ENCODE peak calls at places on chromosome X, in ten cellular contexts. D is GM23338, X is neuronal stem cell, C is NCI-H2081, L is bronchial epithelial cell, O is NCI-H1105, M is iPS DF 6.9, J is A549, K is amniotic epithelial cell, T is NCI-H460. N is an unnamed sample.
A peak's percentile ranks its signal among the peaks of the same experiment; 100 is the strongest.

GRCh38 chrX:31061091-31061490 is 10.8 kb downstream of the FTHL17 start:
- DNase-seq in D (no peak), X (no peak), C (no peak), L (no peak), O (no peak), M (no peak), J (no peak), K (no peak), T (no peak), N (no peak)

GRCh38 chrX:44071847-44072545 is 98.8 kb upstream of the NDP start:
- DNase-seq in D (no peak), X (no peak), C (no peak), L (peak; percentile 79), O (no peak), M (no peak), J (peak; percentile 57), K (no peak), T (no peak), N (peak; percentile 38)

GRCh38 chrX:11351375-11352295 is 58.4 kb downstream of the AMELX start:
- DNase-seq in D (no peak), X (no peak), C (no peak), L (no peak), O (no peak), M (no peak), J (no peak), K (peak; percentile 91), T (no peak), N (no peak)

GRCh38 chrX:52577464-52578173 is 60.8 kb upstream of the XAGE1B start:
- DNase-seq in D (no peak), X (no peak), C (no peak), L (no peak), O (no peak), M (no peak), J (no peak), K (no peak), T (no peak), N (peak; percentile 47)

GRCh38 chrX:106783716-106784115 is 18.8 kb upstream of the TBC1D8B start:
- DNase-seq in D (peak; percentile 70), X (no peak), C (no peak), L (no peak), O (no peak), M (no peak), J (no peak), K (no peak), T (no peak), N (no peak)

GRCh38 chrX:1592128-1592862 is 891 bp downstream of the AKAP17A start:
- DNase-seq in D (peak; percentile 52), X (no peak), C (no peak), L (peak; percentile 21), O (no peak), M (no peak), J (no peak), K (peak; percentile 29), T (no peak), N (no peak)

GRCh38 chrX:148501121-148502066 is 977 bp downstream of the AFF2 start:
- DNase-seq in D (peak; percentile 72), X (peak; percentile 35), C (no peak), L (no peak), O (peak; percentile 62), M (no peak), J (peak; percentile 0), K (no peak), T (no peak), N (no peak)

GRCh38 chrX:85244411-85245210 is 820 bp downstream of the ZNF711 start:
- DNase-seq in D (peak; percentile 41), X (peak; percentile 14), C (peak; percentile 59), L (no peak), O (peak; percentile 26), M (no peak), J (peak; percentile 5), K (peak; percentile 6), T (peak; percentile 22), N (peak; percentile 3)

GRCh38 chrX:45479196-45479834 is 278.6 kb upstream of the DIPK2B start:
- DNase-seq in D (no peak), X (no peak), C (no peak), L (peak; percentile 86), O (no peak), M (no peak), J (peak; percentile 35), K (peak; percentile 91), T (peak; percentile 59), N (peak; percentile 44)

GRCh38 chrX:142593470-142593869 is 388.4 kb upstream of the MAGEC2 start:
- DNase-seq in D (no peak), X (no peak), C (no peak), L (no peak), O (no peak), M (no peak), J (no peak), K (no peak), T (no peak), N (no peak)

GRCh38 chrX:25534096-25534495 is 518.3 kb upstream of the ARX start:
- DNase-seq in D (no peak), X (no peak), C (no peak), L (peak; percentile 7), O (no peak), M (no peak), J (no peak), K (peak; percentile 31), T (no peak), N (no peak)

GRCh38 chrX:38326086-38326485 is 1.2 kb downstream of the RPGR start:
- DNase-seq in D (no peak), X (no peak), C (no peak), L (no peak), O (no peak), M (no peak), J (no peak), K (no peak), T (peak; percentile 24), N (no peak)

GRCh38 chrX:115233497-115234219 is at the start of gene LRCH2:
- DNase-seq in D (peak; percentile 55), X (peak; percentile 49), C (peak; percentile 70), L (no peak), O (peak; percentile 21), M (no peak), J (no peak), K (peak; percentile 14), T (no peak), N (no peak)

GRCh38 chrX:142998447-142999208 is 27.1 kb upstream of the SPANXN4 start:
- DNase-seq in D (no peak), X (no peak), C (no peak), L (no peak), O (no peak), M (no peak), J (no peak), K (peak; percentile 52), T (peak; percentile 97), N (no peak)

GRCh38 chrX:21438792-21439191 is 64.6 kb downstream of the CNKSR2 start:
- DNase-seq in D (no peak), X (no peak), C (no peak), L (no peak), O (no peak), M (no peak), J (no peak), K (peak; percentile 21), T (no peak), N (no peak)